ENCODE peak calls at places on chromosomes 11 and 22, in six cellular contexts. K is upper lobe of left lung, Z is sigmoid colon, Q is HepG2, S is NB4, L is A549. V is an unnamed sample.

GRCh38 chr11:105923814-105924213 is 98.2 kb downstream of the MSANTD4 start:
- DNase-seq in Z (no peak), S (no peak), L (no peak), Q (no peak), K (no peak), V (no peak)

GRCh38 chr11:84498016-84498415 is 1129.1 kb downstream of the DLG2 start:
- DNase-seq in L (no peak), Z (no peak), S (no peak), Q (no peak), K (no peak), V (no peak)

GRCh38 chr11:92376146-92376599 is 151.6 kb downstream of the FAT3 start:
- DNase-seq in Q (no peak), S (no peak), L (no peak), Z (no peak), K (no peak), V (no peak)

GRCh38 chr11:59266491-59266890 is 53.8 kb upstream of the MPEG1 start:
- DNase-seq in K (no peak), S (no peak), L (no peak), Z (no peak), Q (no peak), V (no peak)

GRCh38 chr11:69475866-69476714 is 5.4 kb upstream of the LINC01488 start:
- DNase-seq in Z (no peak), Q (no peak), K (no peak), S (no peak), L (no peak), V (no peak)

GRCh38 chr22:50696799-50697561 is 24.4 kb downstream of the SHANK3 start:
- DNase-seq in S (no peak), Z (peak; percentile 64), Q (no peak), L (peak; percentile 31), K (no peak), V (no peak)

GRCh38 chr22:30717331-30717921 is 22.8 kb downstream of the OSBP2 start:
- DNase-seq in S (no peak), Z (no peak), Q (peak; percentile 12), L (peak; percentile 3), K (no peak), V (no peak)

GRCh38 chr22:46660604-46661201 is 40.5 kb downstream of the GRAMD4 start:
- DNase-seq in Q (peak; percentile 41), Z (no peak), L (no peak), S (no peak), K (no peak), V (peak; percentile 64)

GRCh38 chr11:18064450-18065048 is 18.5 kb upstream of the TPH1 start:
- DNase-seq in L (no peak), Z (no peak), S (no peak), Q (no peak), K (no peak), V (no peak)

GRCh38 chr11:123526027-123526805 is 96.1 kb downstream of the GRAMD1B start:
- DNase-seq in Q (no peak), K (no peak), Z (no peak), S (no peak), L (no peak), V (no peak)

GRCh38 chr11:11422291-11423128 is 69.5 kb upstream of the CSNK2A3 start:
- DNase-seq in L (no peak), Q (no peak), S (no peak), Z (no peak), K (no peak), V (no peak)

DNA sequence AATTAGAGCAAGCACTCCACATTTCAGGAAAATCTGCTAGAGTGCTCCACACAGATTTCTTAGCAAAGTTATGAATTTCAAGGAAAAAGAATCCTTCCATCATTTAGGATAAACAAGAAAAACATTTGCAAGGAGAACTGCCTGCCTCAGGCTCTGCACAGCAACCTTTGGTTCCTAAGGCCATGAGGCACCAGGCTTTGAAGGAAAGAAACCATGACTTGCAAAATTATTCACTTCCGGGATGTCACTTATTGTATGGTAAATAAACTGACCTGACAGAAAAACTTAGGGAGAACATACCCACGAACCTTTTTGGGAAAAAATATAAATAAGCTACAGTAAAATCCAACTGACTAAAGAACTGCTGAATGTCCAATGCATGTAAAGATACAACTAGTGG is 89.9 kb upstream of the RTL6 start:
- DNase-seq in Q (no peak), Z (no peak), K (no peak), S (no peak), L (no peak), V (no peak)
- TF ChIP-seq POLR2A in Q (no peak), Z (no peak), K (no peak), S (no peak), L (no peak), V (no peak)

GRCh38 chr22:39994566-39995345 is at the start of gene FAM83F:
- DNase-seq in K (peak; percentile 39), L (no peak), Z (no peak), S (no peak), Q (no peak), V (peak; percentile 86)
- TF ChIP-seq POLR2A in K (no peak), L (no peak), Z (no peak), S (no peak), Q (no peak), V (peak; percentile 56)

GRCh38 chr11:1852885-1853284 is at the start of gene LSP1:
- DNase-seq in S (peak; percentile 94), L (no peak), K (peak; percentile 63), Q (no peak), Z (no peak), V (no peak)
- TF ChIP-seq POLR2A in S (no peak), L (no peak), K (no peak), Q (no peak), Z (no peak), V (no peak)

GRCh38 chr11:6612816-6613136 is 760 bp upstream of the TAF10 start:
- DNase-seq in K (no peak), Q (peak; percentile 50), S (no peak), L (no peak), Z (no peak), V (peak; percentile 73)

GRCh38 chr11:6609502-6610015 is 2.5 kb downstream of the TAF10 start:
- DNase-seq in Z (peak; percentile 67), S (no peak), L (no peak), Q (no peak), K (no peak), V (no peak)

GRCh38 chr11:6612008-6612815 is at the start of gene TAF10:
- DNase-seq in Q (peak; percentile 87), Z (peak; percentile 99), L (peak; percentile 89), K (peak; percentile 99), S (peak; percentile 98), V (peak; percentile 98)

GRCh38 chr11:6610591-6610990 is 1.4 kb downstream of the TAF10 start:
- DNase-seq in Z (peak; percentile 71), K (no peak), L (no peak), Q (no peak), S (no peak), V (no peak)

DNA sequence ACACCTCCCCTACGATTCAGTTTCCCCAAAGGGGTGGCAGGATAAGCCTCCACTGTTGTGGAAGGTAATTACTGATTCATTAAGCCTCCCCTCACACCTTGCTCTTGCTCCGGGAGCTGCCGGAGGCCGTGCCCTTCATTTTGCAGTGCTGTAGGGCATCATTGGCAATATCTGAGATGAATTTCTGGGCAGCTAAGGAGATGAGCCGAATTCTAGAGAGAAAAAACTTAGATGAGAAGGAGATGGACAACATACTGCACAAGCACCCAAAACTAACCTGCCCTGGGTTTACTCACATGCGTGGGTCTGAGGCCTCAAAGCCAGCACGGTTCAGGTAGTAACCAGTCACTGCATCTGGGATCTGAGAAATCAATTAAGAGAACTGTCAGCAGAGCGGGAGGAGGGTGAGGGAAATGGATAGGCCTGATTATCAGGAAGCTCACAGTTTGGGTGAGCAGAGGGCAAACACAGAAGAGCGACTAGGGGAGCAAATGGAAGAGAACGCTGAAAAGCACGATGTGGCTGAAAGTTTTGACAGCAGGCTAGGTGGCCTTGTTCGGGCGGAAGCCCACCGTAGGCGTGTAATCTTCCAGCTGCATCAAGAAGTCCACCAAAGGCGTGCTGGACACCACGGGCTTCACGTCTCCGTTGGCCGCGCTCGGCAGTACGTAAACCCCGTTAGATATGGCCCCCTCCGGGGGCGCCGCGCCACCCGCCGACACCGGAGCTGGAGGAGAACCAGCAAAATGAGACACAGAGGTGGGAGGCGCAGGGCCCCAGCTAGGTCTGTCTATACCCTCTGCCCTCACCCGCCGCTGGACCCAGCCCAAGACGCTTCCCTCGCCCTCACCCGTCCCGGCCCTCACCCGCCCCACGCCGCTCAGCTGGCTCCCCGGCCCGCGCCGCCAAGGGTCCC is 666 bp downstream of the TAF10 start:
- DNase-seq in S (peak; percentile 50), Z (peak; percentile 84), L (no peak), Q (no peak), K (no peak), V (peak; percentile 71)
- TF ChIP-seq POLR2A in S (no peak), Z (no peak), L (no peak), Q (no peak), K (no peak), V (no peak)

GRCh38 chr22:36107436-36107835 is 53.1 kb downstream of the APOL3 start:
- DNase-seq in L (no peak), Q (no peak), S (no peak), Z (peak; percentile 18), K (no peak), V (no peak)
- TF ChIP-seq POLR2A in L (no peak), Q (no peak), S (no peak), Z (no peak), K (no peak), V (no peak)

DNA sequence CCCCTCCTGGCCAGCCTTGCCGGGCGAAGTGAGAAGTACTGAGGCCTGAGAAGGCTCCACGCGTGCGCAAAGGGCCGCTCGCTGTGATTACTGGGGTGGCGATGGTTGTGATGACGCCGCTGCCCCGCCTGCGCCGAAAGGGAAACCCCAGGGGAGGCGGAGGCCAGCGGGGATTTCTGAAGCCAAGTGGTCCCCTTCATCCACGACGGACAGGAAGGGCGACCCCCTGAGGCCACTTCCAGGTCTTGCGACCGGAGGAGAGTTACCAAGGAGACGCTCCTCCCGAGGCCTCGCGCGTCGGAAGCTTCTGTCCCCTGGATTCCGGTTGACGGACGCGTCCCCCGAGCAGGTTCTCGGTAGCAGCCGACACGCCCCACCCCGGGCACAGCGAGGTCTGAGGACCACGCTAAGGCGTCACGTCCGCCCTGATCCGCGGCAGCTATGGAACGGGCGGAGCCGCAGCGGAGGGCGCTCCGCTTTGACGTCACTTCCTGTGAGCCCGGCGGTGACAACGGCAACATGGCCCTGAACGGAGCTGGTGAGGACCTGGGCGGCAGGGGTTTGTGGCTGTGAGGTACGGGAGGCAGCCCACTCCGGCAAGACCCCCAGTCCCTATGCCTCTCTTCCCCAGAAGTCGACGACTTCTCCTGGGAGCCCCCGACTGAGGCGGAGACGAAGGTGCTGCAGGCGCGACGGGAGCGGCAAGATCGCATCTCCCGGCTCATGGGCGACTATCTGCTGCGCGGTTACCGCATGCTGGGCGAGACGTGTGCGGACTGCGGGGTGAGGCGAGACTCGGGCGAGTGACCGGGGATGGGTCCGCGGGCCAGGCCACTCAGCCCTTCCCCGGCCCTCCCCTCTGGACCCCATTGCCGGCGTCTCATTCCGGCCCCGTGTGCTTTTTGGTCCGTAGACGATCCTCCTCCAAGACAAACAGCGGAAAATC is at the start of gene ZNRD2:
- DNase-seq in Z (peak; percentile 100), K (peak; percentile 99), S (peak; percentile 100), L (peak; percentile 96), Q (peak; percentile 96), V (peak; percentile 98)
- TF ChIP-seq POLR2A in Z (peak; percentile 78), K (peak; percentile 44), S (peak; percentile 85), L (peak; percentile 62), Q (no peak), V (peak; percentile 90)

GRCh38 chr22:49637255-49637760 is 190.4 kb downstream of the BRD1 start:
- DNase-seq in Q (no peak), K (no peak), Z (no peak), L (no peak), S (no peak), V (no peak)
- TF ChIP-seq POLR2A in Q (no peak), K (no peak), Z (no peak), L (no peak), S (no peak), V (no peak)

V was measured in erythroblast.